ENCODE peak calls at places on chromosomes 16 and 17, in six cellular contexts. N is HepG2, E is endothelial cell of umbilical vein, G is A549, P is WTC11, A is K562. Q is an unnamed sample.

GRCh38 chr16:11208916-11209665 is 46.9 kb downstream of the SOCS1 start:
- DNase-seq in N (no peak), E (no peak), G (no peak), P (no peak), A (no peak), Q (no peak)

GRCh38 chr17:31674305-31674704 is 184.7 kb downstream of the COPRS start:
- DNase-seq in N (no peak), E (no peak), G (no peak), P (no peak), A (no peak), Q (no peak)

GRCh38 chr17:66002807-66003206 is 189.1 kb downstream of the CEP112 start:
- DNase-seq in N (no peak), E (peak), G (no peak), P (no peak), A (no peak), Q (no peak)

GRCh38 chr16:31505483-31505882 is 2.7 kb downstream of the RUSF1 start:
- DNase-seq in N (no peak), E (no peak), G (no peak), P (no peak), A (no peak), Q (no peak)

GRCh38 chr16:27198451-27199234 is 4.7 kb upstream of the KDM8 start:
- DNase-seq in N (no peak), E (no peak), G (no peak), P (no peak), A (peak), Q (no peak)

GRCh38 chr17:2393954-2394749 is 6.7 kb downstream of the MNT start:
- DNase-seq in N (no peak), E (no peak), G (no peak), P (no peak), A (no peak), Q (no peak)

GRCh38 chr17:1720856-1721386 is 3.6 kb upstream of the WDR81 start:
- DNase-seq in N (peak), E (peak), G (peak), P (peak), A (peak), Q (peak)

GRCh38 chr16:3175157-3176153 is 12.5 kb upstream of the OR1F1 start:
- DNase-seq in N (peak), E (peak), G (peak), P (peak), A (peak), Q (peak)

GRCh38 chr17:45189002-45189401 is 27.3 kb downstream of the HEXIM2 start:
- DNase-seq in N (no peak), E (no peak), G (no peak), P (no peak), A (no peak), Q (no peak)

GRCh38 chr17:36938566-36939058 is 1.3 kb downstream of the LHX1 start:
- DNase-seq in N (no peak), E (no peak), G (no peak), P (peak), A (no peak), Q (no peak)

GRCh38 chr16:57627184-57627871 is 1.1 kb upstream of the ADGRG1 start:
- DNase-seq in N (peak), E (peak), G (peak), P (peak), A (no peak), Q (no peak)

GRCh38 chr16:17416461-17417221 is 54.1 kb downstream of the XYLT1 start:
- DNase-seq in N (no peak), E (no peak), G (no peak), P (peak), A (no peak), Q (no peak)

GRCh38 chr17:82959990-82960418 is 119.4 kb upstream of the METRNL start:
- DNase-seq in N (no peak), E (no peak), G (no peak), P (no peak), A (no peak), Q (no peak)

GRCh38 chr16:8901318-8901861 is 19.2 kb downstream of the LITAFD start:
- DNase-seq in N (no peak), E (no peak), G (no peak), P (no peak), A (no peak), Q (no peak)

GRCh38 chr17:62696726-62697490 is 69.4 kb downstream of the MRC2 start:
- DNase-seq in N (no peak), E (no peak), G (no peak), P (no peak), A (no peak), Q (no peak)

GRCh38 chr17:1067282-1067956 is 70.5 kb downstream of the TIMM22 start:
- DNase-seq in N (peak), E (no peak), G (peak), P (no peak), A (no peak), Q (no peak)

GRCh38 chr16:47018223-47018891 is 44.9 kb upstream of the DNAJA2 start:
- DNase-seq in N (peak), E (peak), G (peak), P (peak), A (peak), Q (no peak)

GRCh38 chr17:29143894-29144293 is 36.3 kb downstream of the MYO18A start:
- DNase-seq in N (peak), E (no peak), G (peak), P (no peak), A (peak), Q (no peak)

GRCh38 chr17:58447039-58447975 is 30.0 kb upstream of the RNF43 start:
- DNase-seq in N (peak), E (peak), G (peak), P (peak), A (peak), Q (peak)
- TF ChIP-seq JUN in N (no peak), E (no peak), G (no peak), P (no peak), A (no peak), Q (no peak)

GRCh38 chr17:41363881-41364280 is 5.7 kb downstream of the KRT33B start:
- DNase-seq in N (no peak), E (no peak), G (no peak), P (no peak), A (no peak), Q (no peak)

GRCh38 chr17:41354538-41354937 is 3.9 kb upstream of the KRT33A start:
- DNase-seq in N (no peak), E (no peak), G (no peak), P (no peak), A (no peak), Q (no peak)

GRCh38 chr17:41366070-41366469 is 3.5 kb downstream of the KRT33B start:
- DNase-seq in N (no peak), E (no peak), G (no peak), P (no peak), A (no peak), Q (no peak)

GRCh38 chr17:41360291-41360995 is 9.2 kb downstream of the KRT33B start:
- DNase-seq in N (no peak), E (no peak), G (no peak), P (no peak), A (no peak), Q (no peak)
- TF ChIP-seq JUN in N (no peak), E (no peak), G (no peak), P (no peak), A (no peak), Q (no peak)

GRCh38 chr17:38379448-38379847 is 27.8 kb downstream of the SOCS7 start:
- DNase-seq in N (no peak), E (no peak), G (no peak), P (no peak), A (no peak), Q (no peak)
- TF ChIP-seq JUN in N (no peak), E (no peak), G (no peak), P (no peak), A (no peak), Q (no peak)

GRCh38 chr16:66741131-66741900 is 10.1 kb downstream of the DYNC1LI2 start:
- DNase-seq in N (peak), E (peak), G (peak), P (no peak), A (peak), Q (no peak)
- TF ChIP-seq JUN in N (no peak), E (no peak), G (no peak), P (no peak), A (no peak), Q (no peak)

DNA sequence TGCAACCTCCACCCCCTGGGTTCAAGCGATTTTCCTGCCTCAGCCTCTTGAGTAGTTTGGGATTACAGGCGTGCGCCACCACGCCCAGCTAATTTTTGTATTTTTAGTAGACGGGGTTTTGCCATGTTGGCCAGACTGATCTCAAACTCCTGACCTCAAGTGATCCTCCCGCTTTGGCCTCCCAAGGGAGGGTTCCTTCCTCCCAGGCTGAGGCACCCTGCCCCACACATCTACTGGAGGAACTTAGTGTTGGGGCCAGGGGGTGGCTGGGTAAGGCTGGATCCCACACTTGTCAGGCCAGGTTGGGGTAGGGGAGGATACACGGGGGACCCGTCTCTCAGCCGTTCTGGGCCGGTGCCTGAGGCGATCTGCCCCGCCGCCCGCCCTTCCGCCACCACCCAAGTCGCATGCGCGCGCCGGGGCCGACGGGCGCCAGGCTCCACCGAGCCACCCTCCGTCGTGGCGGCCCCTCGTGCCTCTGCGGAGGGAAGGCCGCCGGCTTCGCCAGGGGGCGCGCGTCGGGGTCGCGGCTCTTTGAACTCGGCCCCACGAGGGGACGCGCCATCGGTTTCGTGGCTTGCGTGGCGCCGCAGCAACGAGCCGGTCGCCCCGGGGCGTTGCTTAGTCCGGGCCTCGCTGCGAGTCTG is 15.9 kb downstream of the GRB7 start:
- DNase-seq in N (no peak), E (no peak), G (no peak), P (peak), A (no peak), Q (peak)
- TF ChIP-seq JUN in N (no peak), E (no peak), G (no peak), P (no peak), A (no peak), Q (no peak)